ENCODE peak calls at places on chromosomes 6 and 20, in eight cellular contexts. C is natural killer cell, T is NB4, N is heart left ventricle, I is endothelial cell, E is transverse colon, P is pancreas, L is GM12865. D is an unnamed sample.

GRCh38 chr6:134813146-134813545 is 136.8 kb downstream of the ALDH8A1 start:
- DNase-seq in C (no peak), T (no peak), N (no peak), I (no peak), E (no peak), P (no peak), L (no peak), D (no peak)

GRCh38 chr20:16518068-16518783 is 55.0 kb downstream of the KIF16B start:
- DNase-seq in C (no peak), T (peak), N (no peak), I (peak), E (peak), P (peak), L (peak), D (no peak)

GRCh38 chr6:80028591-80028990 is 24.1 kb downstream of the TTK start:
- DNase-seq in C (no peak), T (no peak), N (no peak), I (no peak), E (no peak), P (no peak), L (no peak), D (no peak)

GRCh38 chr6:34436803-34437643 is 11.2 kb upstream of the RPS10 start:
- DNase-seq in C (no peak), T (no peak), N (no peak), I (no peak), E (no peak), P (no peak), L (no peak), D (no peak)

GRCh38 chr20:38926934-38927616 is 858 bp downstream of the FAM83D start:
- DNase-seq in C (peak), T (no peak), N (no peak), I (no peak), E (no peak), P (no peak), L (no peak), D (no peak)

GRCh38 chr20:11001767-11002540 is 328.2 kb upstream of the JAG1 start:
- DNase-seq in C (no peak), T (peak), N (no peak), I (no peak), E (no peak), P (no peak), L (no peak), D (no peak)

GRCh38 chr20:57396212-57396611 is 5.0 kb downstream of the RBM38 start:
- DNase-seq in C (no peak), T (no peak), N (peak), I (no peak), E (no peak), P (no peak), L (no peak), D (no peak)

GRCh38 chr6:53107091-53107490 is 41.5 kb downstream of the GCM1 start:
- DNase-seq in C (no peak), T (no peak), N (no peak), I (no peak), E (no peak), P (no peak), L (no peak), D (no peak)

GRCh38 chr6:34359438-34360158 is 32.9 kb downstream of the NUDT3 start:
- DNase-seq in C (no peak), T (no peak), N (no peak), I (no peak), E (no peak), P (no peak), L (no peak), D (no peak)

GRCh38 chr6:109434456-109434855 is 6.0 kb downstream of the PPIL6 start:
- DNase-seq in C (no peak), T (no peak), N (no peak), I (no peak), E (no peak), P (no peak), L (no peak), D (no peak)

GRCh38 chr20:40283689-40284088 is 405.3 kb downstream of the MAFB start:
- DNase-seq in C (no peak), T (no peak), N (no peak), I (no peak), E (no peak), P (no peak), L (no peak), D (no peak)

GRCh38 chr20:23358563-23358906 is 3.4 kb upstream of the GZF1 start:
- DNase-seq in C (no peak), T (no peak), N (no peak), I (no peak), E (no peak), P (no peak), L (no peak), D (no peak)

GRCh38 chr20:23340524-23340923 is 10.1 kb upstream of the NXT1 start:
- DNase-seq in C (no peak), T (peak), N (peak), I (peak), E (peak), P (no peak), L (peak), D (no peak)

GRCh38 chr20:24502184-24502583 is 32.8 kb downstream of the SYNDIG1 start:
- DNase-seq in C (no peak), T (no peak), N (no peak), I (no peak), E (no peak), P (no peak), L (no peak), D (no peak)

GRCh38 chr6:64691069-64691468 is 1016.0 kb downstream of the EYS start:
- DNase-seq in C (no peak), T (no peak), N (no peak), I (no peak), E (no peak), P (no peak), L (no peak), D (no peak)

GRCh38 chr20:14879020-14879697 is 541.7 kb upstream of the FLRT3 start:
- DNase-seq in C (no peak), T (no peak), N (no peak), I (no peak), E (no peak), P (no peak), L (peak), D (no peak)

DNA sequence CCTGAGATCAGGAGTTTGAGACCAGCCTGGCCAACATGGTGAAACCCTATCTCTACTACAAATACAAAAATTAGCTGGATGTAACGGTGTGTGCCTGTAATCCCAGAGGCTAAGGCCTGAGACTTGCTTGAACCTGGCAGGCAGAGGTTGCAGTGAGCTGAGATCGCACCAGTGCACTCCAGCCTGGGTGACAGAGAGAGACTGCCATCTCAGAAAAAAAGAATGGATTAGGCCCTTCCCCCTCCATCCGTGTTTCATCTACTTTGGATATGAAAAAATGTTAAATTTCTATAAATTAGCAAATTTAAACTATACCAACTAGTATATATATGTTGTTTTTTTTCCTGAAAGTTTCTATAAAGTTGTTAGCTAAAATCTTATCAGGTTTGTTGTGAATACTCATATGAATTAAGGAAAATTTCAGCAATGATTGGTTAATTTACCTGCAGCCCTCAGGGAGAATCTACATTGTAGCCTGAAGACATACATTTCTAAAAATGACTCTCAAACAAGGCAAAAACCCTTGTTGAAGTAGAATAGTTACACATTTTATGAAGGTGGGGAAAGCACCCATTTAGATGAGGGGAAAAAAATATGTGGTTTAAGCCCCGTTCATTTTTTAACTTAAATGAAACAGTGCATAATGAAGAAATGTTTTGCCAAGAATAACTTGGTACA is 120.9 kb downstream of the TIAM2 start:
- DNase-seq in C (no peak), T (no peak), N (no peak), I (no peak), E (no peak), P (no peak), L (no peak), D (no peak)
- TF ChIP-seq CTCF in C (no peak), T (no peak), N (no peak), I (no peak), E (no peak), P (no peak), L (no peak), D (no peak)

DNA sequence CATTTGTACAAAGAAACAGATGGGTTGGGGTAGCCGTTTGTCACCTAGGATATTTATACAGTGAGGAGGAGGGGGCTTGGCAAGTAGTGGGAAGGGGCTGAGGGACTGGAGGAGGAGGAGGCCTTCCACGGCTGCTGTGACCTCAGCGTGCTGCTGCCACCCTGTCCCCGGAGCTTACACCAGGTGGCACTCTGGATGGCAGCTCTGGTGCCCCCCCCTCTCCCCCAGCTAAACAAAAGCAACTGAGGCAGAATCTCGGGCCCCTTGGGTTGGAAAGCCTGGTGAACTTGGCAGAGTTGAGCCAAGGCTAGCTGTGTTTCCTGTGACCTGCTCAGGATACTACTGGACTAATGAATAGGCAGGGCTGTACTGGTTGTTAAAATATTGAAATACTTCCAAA is 64.7 kb downstream of the CD40 start:
- DNase-seq in C (no peak), T (no peak), N (no peak), I (no peak), E (no peak), P (no peak), L (no peak), D (no peak)
- TF ChIP-seq CTCF in C (no peak), T (no peak), N (no peak), I (no peak), E (no peak), P (no peak), L (no peak), D (no peak)

GRCh38 chr20:7178004-7178403 is 410.5 kb downstream of the BMP2 start:
- DNase-seq in C (no peak), T (no peak), N (no peak), I (no peak), E (no peak), P (no peak), L (no peak), D (no peak)

GRCh38 chr20:7171911-7172310 is 404.4 kb downstream of the BMP2 start:
- DNase-seq in C (no peak), T (no peak), N (no peak), I (no peak), E (no peak), P (no peak), L (no peak), D (no peak)

GRCh38 chr20:7180261-7181045 is 413.0 kb downstream of the BMP2 start:
- DNase-seq in C (no peak), T (no peak), N (no peak), I (no peak), E (no peak), P (no peak), L (no peak), D (no peak)

DNA sequence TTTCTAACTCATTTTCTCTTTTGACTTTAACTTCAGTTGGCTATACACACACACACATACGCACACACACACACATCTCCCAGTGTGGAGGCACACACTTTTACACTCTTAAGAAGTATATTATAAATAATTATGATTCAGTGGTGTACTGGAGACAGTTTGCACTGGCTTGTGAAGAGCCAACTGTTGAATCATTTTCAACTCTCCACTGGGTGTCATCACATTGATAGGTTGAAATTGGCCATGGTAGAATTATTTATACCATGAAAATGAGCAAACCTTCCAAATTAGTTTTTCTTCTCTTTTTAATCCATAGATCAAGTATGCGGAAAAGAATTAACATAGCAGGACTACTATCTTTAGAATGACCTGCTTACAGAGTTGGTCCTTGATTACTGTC is 407.1 kb downstream of the BMP2 start:
- DNase-seq in C (no peak), T (no peak), N (no peak), I (no peak), E (no peak), P (no peak), L (no peak), D (no peak)
- TF ChIP-seq CTCF in C (no peak), T (no peak), N (no peak), I (no peak), E (no peak), P (no peak), L (no peak), D (no peak)

DNA sequence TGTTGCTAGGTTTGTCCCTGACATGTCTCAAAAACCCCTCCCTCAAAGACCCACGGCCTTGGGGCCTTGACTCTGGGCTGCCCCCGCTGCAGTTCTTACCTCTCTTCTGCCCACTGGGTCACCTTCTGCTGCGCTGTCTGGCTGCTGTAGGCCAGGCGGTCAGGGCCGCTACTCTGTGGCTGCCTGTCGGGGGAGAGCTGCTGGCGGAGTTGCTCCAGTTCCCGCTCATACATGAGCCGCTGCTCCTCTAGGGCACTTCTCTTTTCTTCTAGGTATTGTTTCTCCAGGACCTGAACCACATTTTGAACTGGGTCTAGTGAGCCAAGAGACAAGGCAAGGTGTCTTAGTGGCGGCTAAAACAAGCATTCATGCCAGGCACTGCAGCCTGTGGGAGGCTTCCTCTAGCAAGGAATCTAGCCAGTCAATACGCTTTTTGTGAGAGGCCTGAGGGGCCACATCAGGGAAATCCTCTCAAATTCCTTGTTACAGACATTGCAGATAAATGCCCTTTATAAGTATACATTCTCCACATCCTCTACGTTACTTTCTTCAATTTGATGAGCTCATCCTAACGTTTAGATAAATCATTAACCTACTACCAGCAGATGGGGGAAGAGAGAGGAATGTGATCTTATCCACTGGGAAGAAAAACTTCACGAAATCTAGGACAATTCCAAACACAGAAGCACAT is 110.3 kb upstream of the NUP153 start:
- DNase-seq in C (no peak), T (peak), N (no peak), I (no peak), E (no peak), P (no peak), L (no peak), D (no peak)
- TF ChIP-seq CTCF in C (no peak), T (no peak), N (no peak), I (no peak), E (no peak), P (no peak), L (no peak), D (no peak)

GRCh38 chr6:40912158-40912946 is 126.7 kb downstream of the UNC5CL start:
- DNase-seq in C (peak), T (peak), N (peak), I (peak), E (peak), P (peak), L (peak), D (no peak)
- TF ChIP-seq CTCF in C (peak), T (peak), N (peak), I (peak), E (peak), P (peak), L (peak), D (no peak)

GRCh38 chr6:27138398-27138797 is 109.1 kb upstream of the PRSS16 start:
- DNase-seq in C (no peak), T (no peak), N (no peak), I (no peak), E (no peak), P (no peak), L (no peak), D (no peak)

GRCh38 chr6:27141013-27141412 is 106.5 kb upstream of the PRSS16 start:
- DNase-seq in C (no peak), T (no peak), N (no peak), I (no peak), E (no peak), P (no peak), L (no peak), D (no peak)

GRCh38 chr6:27136978-27137814 is 110.3 kb upstream of the PRSS16 start:
- DNase-seq in C (no peak), T (peak), N (no peak), I (no peak), E (no peak), P (no peak), L (no peak), D (no peak)

GRCh38 chr6:27139753-27140522 is 107.6 kb upstream of the PRSS16 start:
- DNase-seq in C (no peak), T (peak), N (no peak), I (peak), E (peak), P (no peak), L (peak), D (no peak)

GRCh38 chr6:27138837-27139752 is 108.4 kb upstream of the PRSS16 start:
- DNase-seq in C (peak), T (peak), N (peak), I (peak), E (peak), P (no peak), L (peak), D (peak)
- TF ChIP-seq CTCF in C (no peak), T (no peak), N (no peak), I (no peak), E (peak), P (no peak), L (no peak), D (no peak)

D was measured in activated B cell treated with CpG ODN at 0.5 μM for 24 hours.